ENCODE peak calls at places on chromosome 12, in seven cellular contexts. W is H9, A is IMR-90, Y is H1, B is mesenchymal stem cell, L is trophoblast cell, H is mesendoderm. Q is an unnamed sample.

GRCh38 chr12:117551698-117552097 is 190.3 kb upstream of the NOS1 start:
- DNase-seq in W (no peak), L (no peak), Y (no peak), B (no peak), A (no peak), H (no peak), Q (no peak)

GRCh38 chr12:49903700-49904423 is at the start of gene FAIM2:
- DNase-seq in H (no peak), W (peak), L (no peak), A (peak), Y (no peak), B (peak), Q (no peak)

GRCh38 chr12:54688309-54689033 is 40.3 kb upstream of the DCD start:
- DNase-seq in L (no peak), A (no peak), B (no peak), H (no peak), Y (no peak), W (no peak), Q (no peak)

GRCh38 chr12:44875954-44876553 is at the start of gene NELL2:
- DNase-seq in A (no peak), W (peak), B (peak), H (peak), L (peak), Y (peak), Q (peak)

GRCh38 chr12:130051900-130052299 is 110.4 kb upstream of the FZD10 start:
- DNase-seq in A (no peak), L (no peak), Y (no peak), B (no peak), H (no peak), W (no peak), Q (no peak)

GRCh38 chr12:25583545-25583944 is 30.5 kb upstream of the LMNTD1 start:
- DNase-seq in B (no peak), Y (peak), A (peak), W (peak), H (peak), L (no peak), Q (no peak)

GRCh38 chr12:108642899-108643654 is 9.4 kb upstream of the SELPLG start:
- DNase-seq in B (no peak), W (no peak), L (no peak), A (no peak), H (no peak), Y (no peak), Q (no peak)

GRCh38 chr12:48677782-48678181 is 4.3 kb downstream of the KANSL2 start:
- DNase-seq in Y (no peak), B (peak), H (no peak), L (no peak), A (peak), W (no peak), Q (no peak)

GRCh38 chr12:120142231-120142877 is 25.8 kb upstream of the RAB35 start:
- DNase-seq in W (no peak), Y (no peak), B (no peak), A (peak), H (no peak), L (no peak), Q (no peak)

GRCh38 chr12:51388066-51388799 is 3.0 kb downstream of the GALNT6 start:
- DNase-seq in Y (no peak), L (peak), A (peak), B (peak), W (no peak), H (peak), Q (no peak)

GRCh38 chr12:106974525-106974924 is 12.4 kb downstream of the MTERF2 start:
- DNase-seq in H (no peak), L (no peak), B (no peak), W (no peak), A (no peak), Y (no peak), Q (no peak)

GRCh38 chr12:25825494-25825893 is 133.0 kb upstream of the RASSF8 start:
- DNase-seq in B (no peak), Y (no peak), L (no peak), H (peak), W (no peak), A (no peak), Q (no peak)

GRCh38 chr12:20868277-20868676 is 57.8 kb downstream of the SLCO1B3 start:
- DNase-seq in B (no peak), A (no peak), Y (no peak), H (no peak), L (no peak), W (no peak), Q (no peak)

GRCh38 chr12:20865873-20866272 is 55.4 kb downstream of the SLCO1B3 start:
- DNase-seq in B (no peak), Y (no peak), A (no peak), L (no peak), H (no peak), W (no peak), Q (no peak)

DNA sequence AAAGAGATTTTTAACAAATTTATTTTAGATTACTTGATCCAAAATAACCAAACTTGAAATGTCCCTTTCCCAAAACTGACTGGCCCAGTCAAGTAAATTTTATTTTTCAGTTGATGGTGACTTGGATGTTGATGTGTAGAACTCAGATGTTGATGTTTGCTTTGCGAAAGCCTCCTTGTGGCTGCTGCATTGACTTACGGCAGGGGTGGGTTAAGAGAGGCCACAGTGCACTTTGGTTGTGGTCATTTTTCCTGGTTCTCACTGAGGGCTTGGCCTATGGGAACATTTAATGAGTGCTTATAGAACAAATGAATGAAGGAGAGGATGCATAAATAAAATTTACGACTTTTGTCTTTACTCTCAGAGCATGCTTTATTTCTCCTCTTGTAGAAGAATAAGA is 52.6 kb downstream of the SLCO1B3 start:
- DNase-seq in A (no peak), H (peak), B (no peak), L (no peak), Y (no peak), W (no peak), Q (no peak)
- H3K4ac ChIP-seq in A (no peak), H (no peak), B (no peak), L (no peak), Y (no peak), W (no peak), Q (no peak)

GRCh38 chr12:113818278-113818677 is 147.8 kb downstream of the RBM19 start:
- DNase-seq in Y (no peak), H (no peak), L (no peak), A (peak), W (no peak), B (no peak), Q (no peak)
- H2AK5ac ChIP-seq in Y (no peak), H (no peak), L (no peak), A (no peak), W (no peak), B (no peak), Q (peak)

DNA sequence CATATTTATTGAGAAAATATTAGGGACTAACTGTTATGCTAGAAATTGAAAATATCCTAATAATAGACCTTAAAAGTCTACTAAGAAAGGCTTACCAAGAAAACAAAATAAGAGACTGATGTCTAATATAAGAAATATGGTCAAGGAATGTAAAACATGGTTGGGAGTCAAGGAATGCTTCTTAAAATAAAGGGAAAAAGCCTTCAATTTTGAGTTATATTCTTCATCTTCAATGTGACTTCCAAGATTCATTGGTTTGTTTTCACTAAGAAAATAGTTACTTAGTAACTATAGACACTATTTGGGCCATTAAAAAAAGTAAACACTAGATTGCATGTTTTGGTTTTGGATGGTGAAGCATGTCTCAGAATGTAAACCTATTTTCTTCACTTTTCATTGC is 88.1 kb upstream of the ETV6 start:
- DNase-seq in H (no peak), A (no peak), B (no peak), W (no peak), Y (no peak), L (no peak), Q (no peak)
- H3K4ac ChIP-seq in H (no peak), A (no peak), B (no peak), W (no peak), Y (no peak), L (no peak), Q (no peak)

GRCh38 chr12:89707992-89708792 is 446 bp downstream of the ATP2B1 start:
- DNase-seq in H (peak), B (peak), Y (no peak), L (peak), A (peak), W (peak), Q (no peak)

GRCh38 chr12:89708793-89709156 is at the start of gene ATP2B1:
- DNase-seq in W (peak), B (peak), L (peak), A (peak), H (peak), Y (no peak), Q (peak)

GRCh38 chr12:89704457-89704856 is 4.2 kb downstream of the ATP2B1 start:
- DNase-seq in Y (no peak), L (no peak), H (no peak), W (no peak), B (no peak), A (no peak), Q (no peak)

GRCh38 chr12:89707623-89707991 is 1.0 kb downstream of the ATP2B1 start:
- DNase-seq in H (peak), L (no peak), W (peak), B (peak), A (no peak), Y (no peak), Q (peak)

GRCh38 chr12:89706551-89707348 is 1.9 kb downstream of the ATP2B1 start:
- DNase-seq in Y (no peak), W (no peak), H (peak), B (peak), L (no peak), A (peak), Q (peak)
- H2AK5ac ChIP-seq in Y (no peak), W (no peak), H (no peak), B (no peak), L (peak), A (peak), Q (no peak)